ENCODE peak calls at places on chromosomes 5 and 9, in six cellular contexts. V is astrocyte of the cerebellum, H is WTC11, G is fibroblast of mammary gland, R is breast epithelium, J is GM13977. Y is an unnamed sample.

GRCh38 chr5:58925627-58926545 is 343.0 kb downstream of the RAB3C start:
- DNase-seq in V (peak), H (no peak), G (no peak), R (no peak), J (no peak), Y (no peak)

GRCh38 chr9:135399000-135399649 is 80.5 kb upstream of the PPP1R26 start:
- DNase-seq in V (no peak), H (no peak), G (no peak), R (no peak), J (no peak), Y (no peak)

GRCh38 chr5:141814064-141814982 is 63.9 kb downstream of the PCDH1 start:
- DNase-seq in V (no peak), H (peak), G (peak), R (no peak), J (peak), Y (no peak)

GRCh38 chr9:108484468-108484867 is 371.3 kb downstream of the ACTL7B start:
- DNase-seq in V (no peak), H (no peak), G (no peak), R (no peak), J (no peak), Y (no peak)

GRCh38 chr5:163385276-163385675 is 52.1 kb upstream of the CCNG1 start:
- DNase-seq in V (no peak), H (no peak), G (peak), R (no peak), J (no peak), Y (no peak)

GRCh38 chr9:126558051-126558665 is 55.6 kb upstream of the LMX1B start:
- DNase-seq in V (peak), H (peak), G (peak), R (peak), J (peak), Y (no peak)

GRCh38 chr5:111734013-111734412 is 23.0 kb downstream of the NREP start:
- DNase-seq in V (no peak), H (no peak), G (peak), R (no peak), J (no peak), Y (no peak)

GRCh38 chr5:93635991-93636390 is 53.0 kb downstream of the NR2F1 start:
- DNase-seq in V (no peak), H (no peak), G (no peak), R (no peak), J (no peak), Y (no peak)

GRCh38 chr9:82074144-82074543 is 85.6 kb downstream of the SPATA31D1 start:
- DNase-seq in V (no peak), H (no peak), G (no peak), R (no peak), J (no peak), Y (no peak)

DNA sequence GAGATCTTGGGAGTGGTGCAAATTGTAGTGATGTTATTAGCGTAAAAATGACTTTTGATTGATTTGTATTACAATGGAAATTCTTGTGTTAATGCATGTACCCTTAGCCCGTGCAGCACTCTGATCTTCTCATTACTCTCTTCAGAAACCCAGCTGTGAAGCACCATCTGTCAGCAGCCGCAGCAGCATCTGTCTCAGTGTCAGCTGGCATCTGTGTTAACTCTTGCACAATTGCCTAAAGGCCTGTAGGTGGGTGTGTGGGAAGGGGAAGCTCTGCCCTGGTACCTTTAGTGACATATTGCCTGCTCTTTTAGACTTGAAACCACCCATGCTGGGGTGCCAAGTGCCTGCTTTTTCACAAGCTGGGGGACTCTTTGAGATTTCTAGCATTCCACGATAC is 101.3 kb downstream of the FBXL7 start:
- DNase-seq in V (no peak), H (no peak), G (peak), R (no peak), J (no peak), Y (no peak)
- TF ChIP-seq CTCF in V (no peak), H (no peak), G (no peak), R (no peak), J (no peak), Y (no peak)

DNA sequence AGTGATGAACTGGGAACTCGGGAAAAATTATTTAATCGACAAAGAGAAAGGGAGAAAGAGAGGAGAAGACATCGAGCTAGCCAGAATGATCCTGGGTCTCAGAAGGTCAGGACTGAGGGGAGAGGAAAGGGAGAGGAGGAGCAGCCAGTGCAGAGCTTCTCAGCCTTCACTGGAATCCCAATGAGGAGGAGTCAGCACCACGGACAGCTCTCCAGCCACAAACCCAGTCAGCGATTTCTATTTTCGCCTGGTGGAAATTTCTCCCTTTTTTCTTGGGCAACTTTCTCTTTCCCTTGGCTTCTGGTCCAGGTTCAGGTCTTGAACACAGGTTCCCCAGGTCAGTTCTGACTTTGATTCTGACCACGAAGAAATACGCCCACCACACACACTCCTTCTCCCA is 1.6 kb upstream of the BRINP1 start:
- DNase-seq in V (peak), H (peak), G (peak), R (no peak), J (peak), Y (no peak)
- TF ChIP-seq CTCF in V (no peak), H (no peak), G (no peak), R (no peak), J (no peak), Y (no peak)

GRCh38 chr9:128370367-128370751 is 815 bp upstream of the URM1 start:
- DNase-seq in V (no peak), H (no peak), G (no peak), R (no peak), J (no peak), Y (no peak)

GRCh38 chr9:128372784-128373183 is 1.6 kb downstream of the URM1 start:
- DNase-seq in V (no peak), H (no peak), G (peak), R (no peak), J (no peak), Y (no peak)

GRCh38 chr9:128371622-128372117 is 496 bp downstream of the URM1 start:
- DNase-seq in V (no peak), H (no peak), G (no peak), R (no peak), J (no peak), Y (no peak)

GRCh38 chr9:128372188-128372641 is 1.0 kb downstream of the URM1 start:
- DNase-seq in V (no peak), H (no peak), G (peak), R (no peak), J (no peak), Y (no peak)

GRCh38 chr9:128370752-128371621 is at the start of gene URM1:
- DNase-seq in V (peak), H (peak), G (peak), R (peak), J (peak), Y (peak)
- TF ChIP-seq CTCF in V (peak), H (no peak), G (no peak), R (no peak), J (no peak), Y (peak)

GRCh38 chr5:9212605-9213004 is 333.3 kb downstream of the SEMA5A start:
- DNase-seq in V (no peak), H (no peak), G (peak), R (no peak), J (no peak), Y (no peak)

GRCh38 chr5:9209846-9210547 is 335.9 kb downstream of the SEMA5A start:
- DNase-seq in V (no peak), H (no peak), G (peak), R (no peak), J (no peak), Y (no peak)

GRCh38 chr5:9207820-9208418 is 338.0 kb downstream of the SEMA5A start:
- DNase-seq in V (peak), H (no peak), G (peak), R (no peak), J (peak), Y (no peak)
- TF ChIP-seq CTCF in V (no peak), H (peak), G (peak), R (no peak), J (peak), Y (peak)

GRCh38 chr5:81856948-81857928 is 106.3 kb upstream of the SSBP2 start:
- DNase-seq in V (no peak), H (peak), G (no peak), R (peak), J (no peak), Y (no peak)
- TF ChIP-seq CTCF in V (peak), H (peak), G (peak), R (no peak), J (peak), Y (no peak)

GRCh38 chr5:116301110-116301509 is 216.3 kb downstream of the COMMD10 start:
- DNase-seq in V (no peak), H (no peak), G (no peak), R (no peak), J (no peak), Y (no peak)
- TF ChIP-seq CTCF in V (no peak), H (no peak), G (no peak), R (no peak), J (no peak), Y (no peak)

DNA sequence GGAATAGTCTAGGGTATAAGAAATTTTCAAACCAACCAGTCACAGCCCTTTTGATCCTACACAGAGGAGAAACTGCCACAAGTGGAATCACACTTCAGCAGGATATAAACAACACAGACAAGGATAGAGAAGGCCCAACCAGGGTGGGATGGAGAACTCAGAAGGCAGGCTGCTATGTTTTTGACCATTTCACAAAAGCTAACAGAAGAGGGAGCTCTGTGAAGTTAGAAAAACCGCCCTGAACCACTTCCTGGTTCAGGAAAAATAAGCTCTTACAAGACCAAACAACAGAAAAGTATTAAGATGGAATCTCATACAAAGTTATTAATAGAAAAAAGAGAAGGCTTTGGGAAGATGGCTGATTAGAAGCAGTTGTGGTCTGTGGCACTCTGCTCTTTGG is 960 bp upstream of the IFNB1 start:
- DNase-seq in V (no peak), H (no peak), G (no peak), R (no peak), J (no peak), Y (no peak)
- TF ChIP-seq CTCF in V (no peak), H (no peak), G (no peak), R (no peak), J (no peak), Y (no peak)

DNA sequence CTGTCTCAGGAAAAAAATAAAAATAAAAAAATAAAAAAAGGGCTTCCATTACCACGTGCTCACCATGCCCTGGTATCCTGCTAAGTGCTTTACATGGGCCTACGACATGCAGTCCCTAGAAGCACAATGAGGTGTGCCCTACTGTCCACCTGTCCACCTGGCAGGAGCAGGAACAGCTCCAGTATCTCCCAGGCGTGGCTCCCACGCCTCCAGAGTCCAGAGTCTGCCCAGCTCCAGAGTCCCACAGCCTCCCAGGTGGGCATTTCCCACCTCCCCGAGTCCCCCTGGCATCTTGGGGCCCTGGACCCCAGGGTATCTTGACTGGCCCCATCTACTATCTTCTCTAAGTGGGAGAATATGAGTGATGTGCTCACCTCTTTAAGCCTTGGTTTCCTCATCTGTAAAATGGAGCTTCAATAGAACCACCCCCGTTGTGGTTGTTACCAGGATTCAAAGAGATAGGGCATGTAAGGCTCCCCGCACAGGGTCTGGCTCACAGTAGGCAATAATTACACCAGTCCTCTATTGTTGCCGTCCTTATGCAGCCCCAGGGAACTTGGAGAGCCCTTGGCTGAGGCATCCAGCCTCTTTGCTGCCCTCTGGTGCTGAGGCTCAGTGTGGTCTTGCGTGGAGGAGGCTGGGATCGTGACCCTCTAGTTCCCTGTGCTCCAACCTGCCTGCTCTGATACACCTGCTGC is 8.9 kb downstream of the CXCL14 start:
- DNase-seq in V (no peak), H (peak), G (peak), R (no peak), J (no peak), Y (no peak)
- TF ChIP-seq CTCF in V (peak), H (peak), G (peak), R (no peak), J (peak), Y (peak)

DNA sequence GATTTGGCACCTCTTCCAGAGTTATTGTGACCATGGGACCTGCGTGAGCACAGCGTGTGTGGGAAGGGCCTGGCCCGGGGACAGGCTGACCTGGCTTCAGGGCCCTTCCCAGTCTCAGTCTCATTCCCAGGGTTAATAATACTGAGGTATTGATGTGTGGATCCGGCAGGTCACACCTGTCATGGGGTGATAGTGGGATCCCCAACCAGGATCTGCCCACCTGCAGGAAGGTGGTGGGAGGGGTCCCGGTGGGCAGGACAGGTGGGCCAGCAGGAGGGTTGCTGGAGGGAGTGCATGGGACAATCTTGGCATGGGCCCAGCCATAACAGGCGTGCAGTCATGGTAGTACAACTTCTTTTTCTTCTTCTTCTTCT is 55.4 kb downstream of the COL15A1 start:
- DNase-seq in V (no peak), H (no peak), G (no peak), R (no peak), J (no peak), Y (no peak)
- TF ChIP-seq CTCF in V (no peak), H (peak), G (no peak), R (no peak), J (no peak), Y (no peak)

GRCh38 chr9:93132287-93132927 is 1.6 kb downstream of the NINJ1 start:
- DNase-seq in V (no peak), H (no peak), G (peak), R (peak), J (no peak), Y (no peak)

GRCh38 chr9:93134018-93134739 is at the start of gene NINJ1:
- DNase-seq in V (no peak), H (peak), G (peak), R (peak), J (peak), Y (no peak)

GRCh38 chr9:93133641-93134017 is 422 bp downstream of the NINJ1 start:
- DNase-seq in V (peak), H (peak), G (peak), R (no peak), J (peak), Y (no peak)

GRCh38 chr9:93131599-93132286 is 2.3 kb downstream of the NINJ1 start:
- DNase-seq in V (no peak), H (no peak), G (no peak), R (no peak), J (no peak), Y (no peak)

DNA sequence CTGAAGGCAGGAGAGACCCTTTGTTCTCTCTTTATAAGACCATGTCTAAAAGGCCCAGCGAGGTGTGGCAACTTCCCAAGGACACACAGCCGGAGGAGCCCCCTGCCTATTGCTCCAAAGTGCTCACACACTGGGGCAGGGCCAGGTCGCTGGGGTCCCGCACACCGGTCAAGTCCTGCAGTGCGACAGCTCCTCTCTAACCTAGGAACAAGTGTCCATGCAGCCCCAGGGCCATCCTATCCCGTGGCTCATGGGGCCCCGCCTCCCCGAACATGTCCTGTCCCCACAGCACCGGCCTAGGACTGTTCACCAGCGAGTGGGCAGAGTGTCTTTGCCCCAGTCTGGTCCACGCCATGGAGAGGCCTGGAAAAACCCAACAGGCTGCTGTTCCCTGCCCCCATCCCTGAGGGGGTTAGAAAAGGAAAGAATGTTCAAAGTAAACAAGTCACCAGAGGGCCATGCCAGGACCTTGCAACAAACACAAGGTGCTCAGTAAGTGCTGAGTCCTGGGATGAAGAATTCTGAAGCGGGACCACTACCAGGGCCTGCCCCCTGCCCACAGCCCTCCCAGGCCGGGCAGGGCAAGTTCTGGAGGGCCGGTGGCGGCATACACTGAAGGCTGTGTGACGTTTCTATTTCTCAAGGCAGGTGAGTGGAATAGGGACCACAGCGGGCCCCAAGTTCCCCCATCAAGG is 958 bp downstream of the NINJ1 start:
- DNase-seq in V (no peak), H (no peak), G (no peak), R (no peak), J (no peak), Y (no peak)
- TF ChIP-seq CTCF in V (no peak), H (no peak), G (no peak), R (no peak), J (no peak), Y (no peak)